ENCODE peak calls at places on chromosomes 1 and 21, in eight cellular contexts. R, X, L, E, D, C, Q and A are unnamed samples.

GRCh38 chr1:64097859-64098258 is 105.6 kb upstream of the UBE2U start:
- DNase-seq in R (no peak), X (no peak), L (no peak), E (no peak), D (no peak), C (no peak), Q (no peak), A (no peak)

GRCh38 chr1:151583796-151584195 is 28.1 kb upstream of the SNX27 start:
- DNase-seq in R (no peak), X (no peak), L (no peak), E (no peak), D (no peak), C (no peak), Q (no peak), A (no peak)

GRCh38 chr1:143497374-143497747 is 474.4 kb downstream of the FAM72C start:
- DNase-seq in R (no peak), X (no peak), L (no peak), E (no peak), D (no peak), C (no peak), Q (no peak), A (no peak)

GRCh38 chr1:54716299-54717047 is 812 bp downstream of the TTC4 start:
- DNase-seq in R (no peak), X (peak), L (no peak), E (no peak), D (peak), C (no peak), Q (peak), A (no peak)

GRCh38 chr1:112232848-112233247 is 163.2 kb upstream of the CTTNBP2NL start:
- DNase-seq in R (no peak), X (no peak), L (no peak), E (no peak), D (no peak), C (no peak), Q (no peak), A (no peak)

GRCh38 chr1:230310381-230311163 is 115.6 kb downstream of the PGBD5 start:
- DNase-seq in R (peak), X (peak), L (peak), E (peak), D (peak), C (peak), Q (peak), A (no peak)

GRCh38 chr1:177209357-177209756 is 38.6 kb downstream of the BRINP2 start:
- DNase-seq in R (peak), X (peak), L (peak), E (no peak), D (peak), C (no peak), Q (peak), A (peak)

GRCh38 chr1:177705839-177706238 is 264.0 kb downstream of the SEC16B start:
- DNase-seq in R (no peak), X (no peak), L (no peak), E (no peak), D (no peak), C (no peak), Q (no peak), A (no peak)

GRCh38 chr1:20209471-20209870 is 23.2 kb upstream of the PLA2G2C start:
- DNase-seq in R (no peak), X (no peak), L (peak), E (no peak), D (no peak), C (no peak), Q (no peak), A (no peak)

GRCh38 chr1:71294178-71294577 is 213.3 kb upstream of the ZRANB2 start:
- DNase-seq in R (no peak), X (no peak), L (no peak), E (no peak), D (no peak), C (no peak), Q (no peak), A (no peak)

GRCh38 chr1:66397192-66397591 is 136.8 kb upstream of the SGIP1 start:
- DNase-seq in R (no peak), X (no peak), L (no peak), E (no peak), D (no peak), C (no peak), Q (no peak), A (no peak)

GRCh38 chr1:20867062-20867461 is 80.0 kb upstream of the HP1BP3 start:
- DNase-seq in R (no peak), X (no peak), L (no peak), E (no peak), D (no peak), C (no peak), Q (no peak), A (no peak)

GRCh38 chr1:65449214-65449823 is 28.9 kb downstream of the LEPR start:
- DNase-seq in R (no peak), X (no peak), L (no peak), E (no peak), D (no peak), C (no peak), Q (no peak), A (no peak)

GRCh38 chr1:234755449-234755863 is 145.5 kb upstream of the IRF2BP2 start:
- DNase-seq in R (peak), X (peak), L (no peak), E (no peak), D (no peak), C (no peak), Q (no peak), A (peak)

GRCh38 chr1:173301507-173301906 is 94.4 kb upstream of the TNFSF4 start:
- DNase-seq in R (no peak), X (no peak), L (no peak), E (no peak), D (no peak), C (no peak), Q (peak), A (no peak)

GRCh38 chr1:228697209-228698016 is 37.9 kb upstream of the RHOU start:
- DNase-seq in R (peak), X (peak), L (no peak), E (peak), D (no peak), C (no peak), Q (no peak), A (peak)

GRCh38 chr1:61953790-61954150 is 211.5 kb downstream of the PATJ start:
- DNase-seq in R (no peak), X (no peak), L (peak), E (no peak), D (no peak), C (no peak), Q (no peak), A (no peak)

GRCh38 chr1:219031821-219032220 is 141.9 kb upstream of the LYPLAL1 start:
- DNase-seq in R (no peak), X (no peak), L (no peak), E (no peak), D (no peak), C (no peak), Q (no peak), A (no peak)

GRCh38 chr21:41361786-41362604 is at the start of gene MX2:
- DNase-seq in R (peak), X (peak), L (no peak), E (peak), D (no peak), C (peak), Q (peak), A (peak)

GRCh38 chr1:9249534-9250335 is 15.2 kb downstream of the H6PD start:
- DNase-seq in R (peak), X (no peak), L (peak), E (no peak), D (no peak), C (no peak), Q (no peak), A (no peak)

GRCh38 chr1:2446394-2446793 is 29.7 kb upstream of the PLCH2 start:
- DNase-seq in R (no peak), X (no peak), L (peak), E (no peak), D (no peak), C (no peak), Q (no peak), A (no peak)

GRCh38 chr1:156898151-156898550 is 4.6 kb downstream of the PEAR1 start:
- DNase-seq in R (no peak), X (no peak), L (no peak), E (no peak), D (no peak), C (no peak), Q (peak), A (no peak)

GRCh38 chr21:38950388-38951094 is 144.8 kb downstream of the ETS2 start:
- DNase-seq in R (no peak), X (no peak), L (no peak), E (no peak), D (no peak), C (no peak), Q (no peak), A (no peak)

GRCh38 chr1:47181095-47181954 is 8.5 kb downstream of the PDZK1IP1 start:
- DNase-seq in R (no peak), X (no peak), L (no peak), E (no peak), D (no peak), C (no peak), Q (no peak), A (no peak)

GRCh38 chr1:234851450-234852438 is 241.8 kb upstream of the IRF2BP2 start:
- DNase-seq in R (no peak), X (no peak), L (no peak), E (no peak), D (no peak), C (no peak), Q (no peak), A (no peak)

GRCh38 chr1:20386682-20387081 is 96.0 kb downstream of the VWA5B1 start:
- DNase-seq in R (no peak), X (no peak), L (no peak), E (no peak), D (no peak), C (no peak), Q (no peak), A (no peak)

GRCh38 chr21:14982336-14982735 is 82.5 kb downstream of the NRIP1 start:
- DNase-seq in R (no peak), X (no peak), L (no peak), E (no peak), D (no peak), C (no peak), Q (no peak), A (no peak)

GRCh38 chr21:33478858-33479678 is 706 bp downstream of the TMEM50B start:
- DNase-seq in R (no peak), X (no peak), L (peak), E (peak), D (no peak), C (peak), Q (peak), A (peak)

GRCh38 chr1:243493156-243494129 is 237.6 kb downstream of the SDCCAG8 start:
- DNase-seq in R (no peak), X (no peak), L (peak), E (no peak), D (no peak), C (no peak), Q (no peak), A (no peak)

GRCh38 chr1:36871146-36871971 is 163.0 kb downstream of the GRIK3 start:
- DNase-seq in R (no peak), X (no peak), L (peak), E (no peak), D (no peak), C (no peak), Q (no peak), A (peak)

GRCh38 chr1:42943166-42943565 is 15.5 kb downstream of the SLC2A1 start:
- DNase-seq in R (no peak), X (no peak), L (peak), E (no peak), D (no peak), C (no peak), Q (peak), A (no peak)

GRCh38 chr1:7224644-7225043 is 439.4 kb downstream of the CAMTA1 start:
- DNase-seq in R (peak), X (no peak), L (no peak), E (no peak), D (no peak), C (no peak), Q (no peak), A (no peak)

GRCh38 chr1:63327417-63328139 is 5.2 kb downstream of the FOXD3 start:
- DNase-seq in R (peak), X (peak), L (peak), E (peak), D (peak), C (no peak), Q (peak), A (no peak)

GRCh38 chr1:167661527-167662436 is 31.8 kb downstream of the RCSD1 start:
- DNase-seq in R (no peak), X (peak), L (no peak), E (no peak), D (peak), C (no peak), Q (peak), A (no peak)

GRCh38 chr1:1908506-1908791 is 6.6 kb upstream of the CALML6 start:
- DNase-seq in R (no peak), X (no peak), L (no peak), E (no peak), D (no peak), C (no peak), Q (no peak), A (peak)

GRCh38 chr1:63557365-63557987 is 34.2 kb downstream of the EFCAB7 start:
- DNase-seq in R (no peak), X (peak), L (peak), E (no peak), D (no peak), C (no peak), Q (no peak), A (no peak)

GRCh38 chr1:41365772-41366427 is 4.7 kb downstream of the FOXO6 start:
- DNase-seq in R (no peak), X (no peak), L (no peak), E (no peak), D (no peak), C (peak), Q (no peak), A (no peak)

GRCh38 chr1:111585461-111586100 is 34.0 kb upstream of the RAP1A start:
- DNase-seq in R (no peak), X (no peak), L (no peak), E (no peak), D (no peak), C (no peak), Q (no peak), A (no peak)

GRCh38 chr1:155598842-155599331 is 11.1 kb upstream of the MSTO1 start:
- DNase-seq in R (no peak), X (peak), L (peak), E (no peak), D (no peak), C (no peak), Q (no peak), A (no peak)